ENCODE peak calls at places on chromosomes 4 and X, in eight cellular contexts. E, L, I, C, R, X, A and S are unnamed samples.

GRCh38 chr4:15706646-15707362 is 3.9 kb downstream of the BST1 start:
- DNase-seq in L (no peak), E (no peak), X (no peak), A (no peak), C (peak), I (no peak), R (no peak), S (no peak)

GRCh38 chrX:38154818-38155217 is 65.9 kb downstream of the SRPX start:
- DNase-seq in I (no peak), L (no peak), E (no peak), C (peak), A (no peak), X (no peak), R (no peak), S (no peak)

GRCh38 chr4:122739174-122739573 is 6.7 kb downstream of the BBS12 start:
- DNase-seq in A (no peak), I (no peak), R (no peak), L (no peak), X (peak), E (no peak), C (peak), S (no peak)

GRCh38 chr4:184750926-184751584 is 17.2 kb upstream of the CENPU start:
- DNase-seq in L (no peak), R (no peak), X (no peak), I (no peak), A (no peak), C (peak), E (no peak), S (no peak)

GRCh38 chr4:30295652-30296051 is 424.5 kb upstream of the PCDH7 start:
- DNase-seq in L (no peak), R (no peak), A (no peak), X (no peak), I (no peak), E (no peak), C (no peak), S (no peak)

GRCh38 chr4:15479089-15479912 is 9.6 kb downstream of the CC2D2A start:
- DNase-seq in R (peak), L (peak), E (peak), I (peak), C (peak), X (peak), A (peak), S (peak)

GRCh38 chr4:968621-969394 is 4.6 kb downstream of the DGKQ start:
- DNase-seq in I (no peak), A (no peak), X (no peak), L (no peak), C (no peak), R (no peak), E (no peak), S (no peak)

GRCh38 chr4:10529891-10530786 is 72.9 kb upstream of the ZNF518B start:
- DNase-seq in I (no peak), E (no peak), R (no peak), A (no peak), C (peak), L (no peak), X (peak), S (no peak)

GRCh38 chr4:125316391-125316780 is 1.6 kb downstream of the FAT4 start:
- DNase-seq in X (no peak), I (no peak), C (no peak), E (no peak), R (peak), L (peak), A (peak), S (no peak)

GRCh38 chr4:75997946-75998345 is 7.2 kb upstream of the SDAD1 start:
- DNase-seq in A (no peak), C (no peak), R (no peak), X (no peak), I (no peak), E (no peak), L (no peak), S (no peak)

GRCh38 chrX:152912641-152913040 is 14.8 kb downstream of the ZNF185 start:
- DNase-seq in E (no peak), C (no peak), I (no peak), L (no peak), A (no peak), X (no peak), R (no peak), S (no peak)

GRCh38 chrX:4570141-4570540 is 856.7 kb upstream of the PRKX start:
- DNase-seq in L (no peak), E (no peak), X (no peak), I (no peak), C (no peak), R (no peak), A (no peak), S (no peak)

GRCh38 chr4:184649971-184650855 is 675 bp downstream of the PRIMPOL start:
- DNase-seq in I (no peak), A (no peak), C (peak), E (no peak), X (peak), L (no peak), R (no peak), S (no peak)

GRCh38 chr4:8495803-8496202 is 55.2 kb downstream of the TRMT44 start:
- DNase-seq in C (no peak), E (no peak), A (no peak), L (no peak), I (no peak), X (no peak), R (no peak), S (no peak)

GRCh38 chr4:102918859-102919258 is 50.1 kb downstream of the CISD2 start:
- DNase-seq in I (no peak), R (no peak), C (no peak), E (no peak), A (no peak), L (no peak), X (no peak), S (no peak)

GRCh38 chrX:71809886-71810285 is 46.7 kb downstream of the CXorf49B start:
- DNase-seq in I (no peak), E (no peak), L (no peak), R (no peak), A (no peak), C (no peak), X (no peak), S (no peak)

GRCh38 chrX:24277405-24277804 is 36.5 kb downstream of the SUPT20HL2 start:
- DNase-seq in C (peak), R (no peak), X (no peak), E (no peak), A (no peak), L (no peak), I (no peak), S (no peak)

GRCh38 chrX:154731203-154731602 is 19.7 kb downstream of the GAB3 start:
- DNase-seq in A (no peak), I (no peak), E (no peak), L (no peak), C (no peak), R (no peak), X (no peak), S (no peak)

GRCh38 chrX:154372612-154373022 is 1.8 kb downstream of the FLNA start:
- DNase-seq in E (peak), C (no peak), I (no peak), R (peak), X (no peak), A (peak), L (no peak), S (no peak)

GRCh38 chr4:144338148-144338547 is 197.6 kb upstream of the GYPA start:
- DNase-seq in A (no peak), C (peak), X (no peak), L (no peak), E (no peak), R (no peak), I (no peak), S (no peak)